ENCODE peak calls at places on chromosomes 2 and 18, in ten cellular contexts. B, Q, X, D, R, W, Y, S, Z and N are unnamed samples. For H3K27me3, the result is how much of the 10 kb centered on the place peaks cover.

GRCh38 chr2:163943403-163944356 is 207.9 kb upstream of the FIGN start:
- DNase-seq in B (no peak), R (no peak), D (no peak), S (no peak), Y (no peak), Q (no peak), X (no peak), W (no peak), Z (no peak), N (no peak)

GRCh38 chr2:75074708-75075107 is 116.3 kb downstream of the POLE4 start:
- DNase-seq in D (no peak), B (no peak), R (no peak), Z (no peak), W (no peak), Y (no peak), S (no peak), X (no peak), Q (no peak), N (no peak)

GRCh38 chr18:37575646-37576045 is 10.0 kb upstream of the CELF4 start:
- DNase-seq in Q (no peak), D (no peak), R (peak), X (no peak), S (no peak), Z (no peak), Y (no peak), B (no peak), W (no peak), N (no peak)

GRCh38 chr18:37568671-37569070 is 3.1 kb upstream of the CELF4 start:
- DNase-seq in R (no peak), B (no peak), W (no peak), Z (no peak), Y (no peak), S (no peak), D (no peak), X (no peak), Q (no peak), N (no peak)

GRCh38 chr2:75920721-75921551 is 210.2 kb upstream of the GCFC2 start:
- DNase-seq in Z (no peak), D (no peak), Q (no peak), S (no peak), B (no peak), R (no peak), X (no peak), W (no peak), Y (no peak), N (no peak)

GRCh38 chr2:33526132-33526531 is 49.7 kb downstream of the RASGRP3 start:
- DNase-seq in R (no peak), Q (peak), X (no peak), W (no peak), D (peak), B (no peak), Z (no peak), Y (no peak), S (no peak), N (no peak)

GRCh38 chr2:100058014-100058310 is 84.4 kb downstream of the AFF3 start:
- DNase-seq in Y (no peak), Q (no peak), D (peak), W (no peak), Z (no peak), R (no peak), X (no peak), S (no peak), B (no peak), N (peak)

GRCh38 chr18:23053756-23054457 is 81.4 kb upstream of the CABLES1 start:
- DNase-seq in D (peak), Z (no peak), B (no peak), Y (no peak), Q (peak), X (no peak), S (no peak), W (no peak), R (peak), N (no peak)

GRCh38 chr2:144704696-144705095 is 184.8 kb upstream of the ZEB2 start:
- DNase-seq in Z (no peak), R (no peak), W (no peak), B (no peak), S (no peak), Y (no peak), D (no peak), Q (no peak), X (no peak), N (no peak)

GRCh38 chr2:172704072-172704936 is 31.3 kb upstream of the RAPGEF4 start:
- DNase-seq in S (no peak), Y (no peak), Z (no peak), R (no peak), Q (peak), X (no peak), B (no peak), W (no peak), D (peak), N (no peak)

GRCh38 chr2:156436477-156437085 is 402 bp downstream of the GPD2 start:
- DNase-seq in W (no peak), Q (peak), Z (peak), B (peak), X (no peak), R (no peak), S (no peak), D (peak), Y (no peak), N (no peak)

GRCh38 chr2:192161670-192162290 is 33.0 kb downstream of the TMEFF2 start:
- DNase-seq in R (no peak), Y (no peak), S (no peak), B (no peak), Q (no peak), Z (no peak), X (no peak), D (no peak), W (no peak), N (no peak)

GRCh38 chr2:237137626-237138323 is 52.1 kb downstream of the COPS8 start:
- DNase-seq in Q (no peak), W (no peak), X (no peak), B (no peak), Y (no peak), D (no peak), R (peak), Z (no peak), S (no peak), N (no peak)

GRCh38 chr2:68726100-68726499 is 8.5 kb upstream of the ARHGAP25 start:
- DNase-seq in B (no peak), W (no peak), Z (no peak), D (no peak), X (no peak), Q (no peak), S (no peak), Y (no peak), R (no peak), N (no peak)

GRCh38 chr2:16183345-16183744 is 243.0 kb downstream of the MYCN start:
- DNase-seq in X (no peak), B (no peak), S (no peak), R (no peak), W (no peak), D (no peak), Z (no peak), Y (no peak), Q (no peak), N (no peak)

GRCh38 chr2:226524381-226524843 is 275.2 kb downstream of the IRS1 start:
- DNase-seq in X (no peak), S (no peak), Q (peak), Y (no peak), R (no peak), Z (no peak), W (no peak), D (peak), B (no peak), N (peak)

GRCh38 chr2:27220091-27220490 is 2.9 kb downstream of the CAD start:
- DNase-seq in W (no peak), B (no peak), Q (no peak), S (no peak), X (no peak), R (no peak), Y (no peak), Z (no peak), D (no peak), N (no peak)

GRCh38 chr2:174779361-174779928 is 15.2 kb upstream of the CHRNA1 start:
- DNase-seq in Z (no peak), X (no peak), S (no peak), Y (no peak), R (no peak), Q (no peak), B (no peak), D (peak), W (no peak), N (peak)

GRCh38 chr2:236628981-236629605 is 59.5 kb downstream of the ACKR3 start:
- DNase-seq in R (no peak), S (no peak), Y (no peak), B (no peak), W (no peak), Q (no peak), Z (no peak), D (no peak), X (no peak), N (no peak)

GRCh38 chr18:37064187-37064586 is 235.3 kb downstream of the KIAA1328 start:
- DNase-seq in W (no peak), D (no peak), Q (no peak), X (no peak), S (no peak), Z (no peak), B (no peak), Y (no peak), R (no peak), N (no peak)

GRCh38 chr2:127085260-127085666 is 21.7 kb downstream of the BIN1 start:
- DNase-seq in X (no peak), Y (no peak), Q (peak), R (no peak), D (peak), B (peak), Z (peak), S (peak), W (peak), N (no peak)

GRCh38 chr2:137676348-137676747 is 287.9 kb upstream of the HNMT start:
- DNase-seq in Y (no peak), Z (no peak), X (no peak), D (no peak), Q (no peak), R (no peak), B (no peak), S (no peak), W (no peak), N (no peak)

GRCh38 chr2:202169826-202170424 is 68.5 kb downstream of the SUMO1 start:
- DNase-seq in D (no peak), W (no peak), Y (no peak), R (no peak), S (no peak), B (no peak), X (no peak), Z (no peak), Q (no peak), N (no peak)

GRCh38 chr2:102753563-102754159 is 8.2 kb upstream of the TMEM182 start:
- DNase-seq in S (no peak), X (no peak), B (peak), W (peak), R (no peak), Z (peak), D (peak), Q (peak), Y (no peak), N (no peak)

GRCh38 chr2:234670052-234670451 is 173.2 kb upstream of the ARL4C start:
- DNase-seq in R (no peak), W (peak), S (no peak), X (no peak), Q (peak), Z (no peak), D (peak), B (no peak), Y (no peak), N (no peak)

DNA sequence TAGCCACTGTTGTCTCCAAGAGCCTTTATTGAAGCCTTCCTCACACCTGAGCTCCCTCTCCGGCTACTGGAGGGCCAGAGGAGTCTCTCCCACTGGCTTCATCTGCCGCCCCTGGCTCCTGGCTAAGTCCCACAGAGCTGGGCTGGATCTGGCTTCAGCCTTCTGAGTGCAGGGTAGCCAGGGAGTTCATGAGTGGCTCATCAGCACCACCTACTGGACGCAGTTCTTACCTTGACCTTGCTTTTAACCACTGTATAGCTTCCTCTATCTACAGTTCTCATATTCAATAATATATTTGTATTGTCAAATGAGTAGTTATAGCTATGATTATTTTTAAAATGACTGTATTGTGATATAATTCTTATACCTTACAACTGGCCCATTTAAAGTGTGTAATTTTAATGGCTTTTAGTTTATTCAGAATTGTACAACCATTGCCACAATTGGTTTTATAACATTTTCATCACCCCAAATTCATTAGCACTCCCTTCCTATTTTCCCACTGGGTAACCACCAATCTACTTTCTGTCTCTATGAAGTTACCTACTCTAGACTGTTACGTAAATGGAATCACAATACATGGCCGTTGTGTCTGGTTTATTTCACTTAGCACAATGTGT is 17.7 kb downstream of the CNDP1 start:
- DNase-seq in Q (peak), R (no peak), W (peak), X (peak), D (peak), S (peak), Z (peak), B (peak), Y (peak), N (no peak)
- TF ChIP-seq CTCF in Q (peak), R (peak), W (peak), X (peak), D (peak), S (peak), Z (peak), B (peak), Y (peak), N (peak)

DNA sequence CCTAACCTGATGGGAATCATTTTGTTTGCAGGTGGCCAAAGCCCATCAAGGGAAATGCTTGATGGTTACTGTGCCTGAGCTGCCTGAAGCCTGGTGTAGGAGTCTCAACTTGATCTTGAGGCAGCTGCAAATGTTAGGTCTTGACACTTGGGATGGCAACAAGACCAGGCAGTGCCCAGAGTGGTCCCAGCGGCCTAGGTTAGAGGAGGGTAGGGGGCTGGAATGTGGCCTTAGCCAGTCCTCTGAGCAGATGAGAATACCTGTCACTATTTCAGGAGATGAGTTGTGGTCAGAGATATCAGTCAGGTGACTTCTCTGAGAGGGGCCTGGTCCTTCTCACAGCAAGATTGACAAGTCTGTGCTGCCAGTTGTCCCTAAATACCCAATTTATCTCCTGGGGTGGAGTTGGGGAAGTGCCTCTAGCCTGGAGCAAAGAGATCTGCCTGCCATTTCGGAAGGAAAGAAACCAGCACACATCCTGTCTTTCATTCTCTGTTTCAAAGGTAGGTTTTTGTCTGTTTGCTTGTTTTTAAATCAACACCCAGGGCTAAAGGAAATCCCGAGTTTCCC is 13.4 kb downstream of the SPTBN1 start:
- DNase-seq in R (no peak), B (no peak), Q (no peak), Z (no peak), X (no peak), Y (no peak), W (no peak), S (no peak), D (no peak), N (no peak)
- H3K4me3 ChIP-seq in R (no peak), B (no peak), Q (peak), Z (no peak), X (peak), Y (no peak), W (no peak), S (no peak), D (no peak), N (no peak)

GRCh38 chr2:118836411-118836930 is 11.0 kb downstream of the EN1 start:
- DNase-seq in Q (no peak), D (no peak), S (no peak), X (no peak), W (no peak), Z (no peak), B (no peak), R (no peak), Y (no peak), N (no peak)

GRCh38 chr2:118837067-118837466 is 10.4 kb downstream of the EN1 start:
- DNase-seq in X (no peak), Q (no peak), D (no peak), Z (no peak), S (no peak), W (no peak), Y (no peak), B (no peak), R (no peak), N (no peak)

GRCh38 chr2:118837621-118838020 is 9.8 kb downstream of the EN1 start:
- DNase-seq in Q (no peak), S (no peak), B (no peak), R (no peak), Y (no peak), X (no peak), D (no peak), W (no peak), Z (no peak), N (no peak)

GRCh38 chr2:118841450-118841827 is 6.0 kb downstream of the EN1 start:
- DNase-seq in D (no peak), R (peak), S (no peak), Q (no peak), Z (no peak), B (no peak), Y (no peak), W (no peak), X (no peak), N (no peak)

GRCh38 chr2:118838741-118839455 is 8.6 kb downstream of the EN1 start:
- DNase-seq in Z (no peak), D (no peak), Q (no peak), B (no peak), R (no peak), Y (no peak), W (no peak), X (no peak), S (no peak), N (no peak)
- H3K27me3 ChIP-seq in Z (half or more), D (half or more), Q (half or more), B (half or more), R (under half), Y (half or more), W (under half), X (half or more), S (half or more), N (half or more)

GRCh38 chr2:64889803-64890202 is 99.4 kb upstream of the SLC1A4 start:
- DNase-seq in W (no peak), Z (no peak), S (no peak), Q (no peak), Y (no peak), D (no peak), X (no peak), B (no peak), R (no peak), N (no peak)

GRCh38 chr2:64887565-64887964 is 101.6 kb upstream of the SLC1A4 start:
- DNase-seq in B (no peak), Y (no peak), S (no peak), Z (no peak), R (no peak), D (no peak), X (no peak), W (no peak), Q (no peak), N (no peak)

DNA sequence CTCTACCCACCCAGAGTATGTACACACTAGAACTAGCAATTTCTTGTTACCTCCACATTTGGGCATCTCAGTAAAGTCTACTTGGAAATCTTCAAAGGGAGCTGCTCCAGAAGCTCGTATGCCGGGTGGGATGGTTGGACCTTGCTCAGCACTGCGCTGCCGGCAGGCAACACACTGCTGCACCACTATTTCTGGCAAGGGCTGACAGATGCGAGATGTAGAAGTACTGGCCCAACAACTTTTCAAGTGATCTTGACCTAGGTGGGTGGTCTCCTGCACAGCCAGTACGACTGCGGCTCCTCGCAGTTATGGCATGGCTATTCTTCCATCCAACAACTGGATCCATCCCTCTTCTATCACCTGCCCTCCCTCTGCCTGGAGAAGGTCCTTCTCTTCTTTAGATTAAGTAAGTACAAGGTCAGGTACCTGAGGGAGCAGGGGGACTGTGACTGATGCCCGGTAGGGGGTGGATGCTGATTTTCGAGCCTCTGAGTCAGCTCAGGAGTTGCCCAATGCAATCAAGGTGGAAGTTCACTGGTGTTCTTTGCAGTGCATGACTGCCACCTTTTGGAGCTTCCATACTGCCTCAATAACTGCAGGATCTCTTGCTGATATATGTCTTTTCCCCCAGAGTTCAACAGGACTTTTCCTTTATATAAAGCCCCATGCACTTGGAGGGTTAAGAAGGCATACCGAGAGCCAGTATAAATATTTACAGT is 100.4 kb upstream of the SLC1A4 start:
- DNase-seq in Z (no peak), Y (peak), B (no peak), R (no peak), X (no peak), W (peak), S (no peak), Q (peak), D (peak), N (no peak)
- TF ChIP-seq CTCF in Z (no peak), Y (peak), B (no peak), R (no peak), X (no peak), W (peak), S (no peak), Q (peak), D (peak), N (peak)

GRCh38 chr2:131588152-131588873 is 60.6 kb downstream of the CCDC74A start:
- DNase-seq in D (no peak), S (no peak), Z (no peak), B (no peak), W (no peak), X (no peak), Y (no peak), Q (no peak), R (no peak), N (no peak)
- H3K4me3 ChIP-seq in D (no peak), S (no peak), Z (no peak), B (no peak), W (no peak), X (no peak), Y (no peak), Q (no peak), R (no peak), N (no peak)

GRCh38 chr2:218904176-218904575 is 23.5 kb downstream of the WNT10A start:
- DNase-seq in W (no peak), X (no peak), Y (no peak), Z (no peak), R (no peak), D (no peak), S (no peak), B (no peak), Q (no peak), N (no peak)

GRCh38 chr2:218899147-218899546 is 18.5 kb downstream of the WNT10A start:
- DNase-seq in W (no peak), B (no peak), D (no peak), R (no peak), S (no peak), X (no peak), Z (no peak), Q (no peak), Y (no peak), N (no peak)

GRCh38 chr2:218898109-218898878 is 17.6 kb downstream of the WNT10A start:
- DNase-seq in Q (peak), B (peak), X (peak), D (peak), Y (peak), R (peak), W (no peak), Z (peak), S (peak), N (no peak)

GRCh38 chr2:218897394-218898108 is 16.9 kb downstream of the WNT10A start:
- DNase-seq in Q (no peak), D (no peak), B (no peak), Y (no peak), Z (no peak), S (no peak), W (no peak), R (peak), X (no peak), N (no peak)

GRCh38 chr2:218902427-218902826 is 21.8 kb downstream of the WNT10A start:
- DNase-seq in W (no peak), Y (no peak), Z (no peak), Q (no peak), D (no peak), X (no peak), B (no peak), R (no peak), S (no peak), N (no peak)
- H3K27me3 ChIP-seq in W (under half), Y (under half), Z (under half), Q (half or more), D (half or more), X (half or more), B (half or more), R (under half), S (half or more), N (under half)

GRCh38 chr2:238288650-238289573 is 502 bp upstream of the PER2 start:
- DNase-seq in R (peak), S (peak), Q (peak), D (peak), W (peak), Y (peak), B (peak), Z (peak), X (peak), N (peak)
- TF ChIP-seq CTCF in R (peak), S (peak), Q (peak), D (peak), W (peak), Y (peak), B (peak), Z (peak), X (peak), N (peak)